ENCODE peak calls at places on chromosomes 11 and 22, in seven cellular contexts. R, T, G, B, J, W and L are unnamed samples.
A peak's percentile ranks its signal among the peaks of the same experiment; 100 is the strongest.

GRCh38 chr22:20071524-20071972 is 8.5 kb upstream of the DGCR8 start:
- DNase-seq in R (no peak), T (no peak), G (no peak), B (no peak), J (peak; percentile 93), W (no peak), L (no peak)

GRCh38 chr11:76653674-76654309 is 16.8 kb downstream of the LRRC32 start:
- DNase-seq in R (no peak), T (no peak), G (no peak), B (no peak), J (no peak), W (no peak), L (no peak)

GRCh38 chr22:42162728-42163489 is 32.3 kb upstream of the CYP2D6 start:
- DNase-seq in R (no peak), T (no peak), G (no peak), B (no peak), J (no peak), W (no peak), L (no peak)

GRCh38 chr11:77205467-77206263 is 77.6 kb downstream of the MYO7A start:
- DNase-seq in R (no peak), T (no peak), G (no peak), B (peak; percentile 23), J (no peak), W (no peak), L (no peak)

GRCh38 chr11:44502506-44502905 is 63.0 kb upstream of the CD82 start:
- DNase-seq in R (no peak), T (no peak), G (no peak), B (no peak), J (no peak), W (no peak), L (no peak)

GRCh38 chr11:120205596-120206161 is 5.2 kb upstream of the OAF start:
- DNase-seq in R (no peak), T (no peak), G (no peak), B (no peak), J (no peak), W (no peak), L (no peak)

GRCh38 chr22:24289138-24289537 is 18.5 kb downstream of the SPECC1L start:
- DNase-seq in R (no peak), T (no peak), G (no peak), B (no peak), J (no peak), W (no peak), L (no peak)

GRCh38 chr11:35919244-35919643 is 24.6 kb upstream of the LDLRAD3 start:
- DNase-seq in R (no peak), T (no peak), G (no peak), B (no peak), J (no peak), W (no peak), L (no peak)

GRCh38 chr22:39178206-39179111 is 26.0 kb upstream of the CBX7 start:
- DNase-seq in R (no peak), T (no peak), G (no peak), B (no peak), J (no peak), W (no peak), L (no peak)

GRCh38 chr11:18721576-18722292 is 4.3 kb downstream of the IGSF22 start:
- DNase-seq in R (peak; percentile 85), T (peak; percentile 45), G (no peak), B (peak; percentile 74), J (peak; percentile 61), W (no peak), L (peak; percentile 65)

GRCh38 chr22:27576815-27577564 is 224.6 kb downstream of the MN1 start:
- DNase-seq in R (no peak), T (no peak), G (no peak), B (no peak), J (no peak), W (no peak), L (no peak)

GRCh38 chr22:33871935-33872334 is 48.3 kb downstream of the LARGE1 start:
- DNase-seq in R (no peak), T (no peak), G (no peak), B (no peak), J (no peak), W (no peak), L (no peak)

GRCh38 chr22:19568337-19569311 is 44.4 kb upstream of the CLDN5 start:
- DNase-seq in R (no peak), T (no peak), G (no peak), B (no peak), J (no peak), W (no peak), L (peak; percentile 20)

GRCh38 chr22:35678836-35679235 is 30.6 kb downstream of the APOL6 start:
- DNase-seq in R (no peak), T (no peak), G (no peak), B (no peak), J (no peak), W (no peak), L (no peak)

GRCh38 chr11:86876716-86877234 is 76.4 kb downstream of the PRSS23 start:
- DNase-seq in R (no peak), T (no peak), G (no peak), B (no peak), J (no peak), W (no peak), L (peak; percentile 45)

GRCh38 chr11:43892851-43893250 is 12.2 kb downstream of the ALKBH3 start:
- DNase-seq in R (no peak), T (no peak), G (no peak), B (peak; percentile 60), J (no peak), W (no peak), L (no peak)

GRCh38 chr11:134452026-134452848 is 40.2 kb upstream of the B3GAT1 start:
- DNase-seq in R (no peak), T (no peak), G (no peak), B (no peak), J (no peak), W (no peak), L (no peak)

GRCh38 chr11:70415176-70415575 is 16.8 kb downstream of the CTTN start:
- DNase-seq in R (no peak), T (no peak), G (no peak), B (no peak), J (no peak), W (no peak), L (no peak)

GRCh38 chr22:32082331-32082730 is 39.3 kb downstream of the SLC5A1 start:
- DNase-seq in R (no peak), T (no peak), G (no peak), B (no peak), J (no peak), W (no peak), L (no peak)

GRCh38 chr11:102929966-102930365 is 25.6 kb downstream of the MMP13 start:
- DNase-seq in R (no peak), T (no peak), G (no peak), B (no peak), J (no peak), W (no peak), L (no peak)

GRCh38 chr11:64007160-64007628 is 21.0 kb downstream of the OTUB1 start:
- DNase-seq in R (peak; percentile 73), T (no peak), G (no peak), B (peak; percentile 80), J (peak; percentile 49), W (no peak), L (no peak)
- TF ChIP-seq JUND in R (no peak), T (no peak), G (no peak), B (no peak), J (no peak), W (no peak), L (no peak)

DNA sequence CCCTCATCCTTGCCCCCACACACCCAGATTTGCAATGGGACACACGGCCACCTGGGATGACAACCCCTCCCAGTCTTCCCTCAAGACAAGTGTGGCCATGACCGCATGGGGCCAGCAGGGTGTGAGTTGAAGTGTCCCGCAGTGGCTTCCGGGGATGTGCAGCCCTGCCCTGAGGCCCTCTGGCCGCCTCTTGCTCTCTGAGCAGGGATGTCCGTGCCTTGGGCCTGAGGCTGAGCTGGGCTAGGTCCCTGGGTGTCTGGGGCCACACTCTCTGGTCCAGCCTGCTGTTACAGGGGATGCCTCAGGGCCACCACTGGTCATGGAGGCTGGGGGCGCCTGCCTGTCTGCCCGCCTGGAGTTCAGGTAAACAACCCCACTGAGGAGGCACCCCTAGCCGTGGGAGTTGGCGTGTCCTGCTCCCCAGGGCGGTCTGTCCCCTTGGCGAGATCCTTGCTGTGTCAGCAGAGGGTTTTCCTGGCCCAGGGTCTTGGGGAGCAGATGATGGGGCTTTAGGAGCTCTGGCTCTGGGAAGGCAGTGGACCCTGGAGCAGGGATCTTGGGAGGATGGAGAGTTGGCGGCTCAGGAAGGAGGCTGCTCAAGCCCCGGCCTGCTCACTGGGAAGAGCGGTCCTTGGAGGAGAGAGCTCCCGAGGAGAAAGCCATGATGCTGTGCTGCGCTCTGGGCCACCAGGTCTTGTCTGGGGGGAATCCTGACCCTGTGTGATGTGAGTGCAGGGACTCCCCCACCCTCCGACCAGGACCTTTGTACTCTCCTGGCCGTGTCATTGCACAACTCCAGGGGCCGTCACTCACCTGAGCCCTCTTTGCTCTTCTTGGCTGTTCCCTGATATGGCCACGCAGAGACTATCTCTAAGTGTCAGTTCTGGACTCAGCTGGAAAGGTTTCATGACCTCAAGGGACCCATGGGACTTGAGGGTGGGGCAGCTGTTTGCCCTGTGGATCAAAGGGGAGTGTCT is 67.9 kb downstream of the KCNQ1 start:
- DNase-seq in R (peak; percentile 37), T (no peak), G (no peak), B (peak; percentile 17), J (no peak), W (no peak), L (no peak)
- TF ChIP-seq JUND in R (no peak), T (no peak), G (no peak), B (no peak), J (no peak), W (no peak), L (no peak)

DNA sequence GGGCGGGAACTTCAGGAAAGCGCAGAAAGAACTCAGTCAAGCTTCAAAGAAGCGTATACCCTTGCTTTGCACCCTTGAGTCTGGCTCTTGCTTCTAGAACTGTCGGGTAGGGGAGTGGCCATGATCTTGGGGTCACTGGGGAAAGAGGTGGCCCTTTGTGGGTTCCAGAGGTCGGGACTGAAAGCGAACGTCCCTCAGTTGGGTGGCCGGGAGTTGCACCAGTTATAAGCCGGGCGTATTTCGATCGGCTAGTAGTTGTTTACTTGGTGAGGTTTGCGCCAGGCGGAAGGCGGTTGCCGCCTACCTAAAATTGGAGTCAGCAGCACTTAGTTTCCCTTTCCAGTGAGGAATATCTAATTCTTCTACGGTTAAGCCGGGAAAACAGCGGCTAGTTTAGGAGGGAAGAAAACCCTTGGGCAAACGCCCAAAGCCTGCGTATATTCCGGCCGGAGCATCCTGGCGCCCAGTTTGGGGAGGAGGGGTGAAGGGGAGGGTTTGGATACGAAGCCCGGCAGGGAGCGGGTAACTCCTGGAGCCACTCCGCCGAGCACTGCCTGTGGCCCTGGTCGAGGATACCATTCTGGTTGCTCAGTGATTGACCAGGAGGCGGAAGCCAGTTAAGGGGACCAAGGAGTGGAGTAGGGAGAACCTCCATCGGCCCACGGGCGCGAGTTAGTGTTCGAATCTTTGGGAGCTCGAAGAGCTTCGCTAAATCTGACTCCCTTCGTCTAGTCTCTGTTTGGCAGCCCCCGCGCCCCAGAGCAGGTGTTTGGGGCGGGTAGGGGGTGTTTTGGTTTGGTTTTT is 810 bp upstream of the WT1 start:
- DNase-seq in R (peak; percentile 67), T (no peak), G (no peak), B (peak; percentile 23), J (no peak), W (no peak), L (peak; percentile 45)
- TF ChIP-seq JUND in R (no peak), T (no peak), G (no peak), B (no peak), J (no peak), W (no peak), L (no peak)

DNA sequence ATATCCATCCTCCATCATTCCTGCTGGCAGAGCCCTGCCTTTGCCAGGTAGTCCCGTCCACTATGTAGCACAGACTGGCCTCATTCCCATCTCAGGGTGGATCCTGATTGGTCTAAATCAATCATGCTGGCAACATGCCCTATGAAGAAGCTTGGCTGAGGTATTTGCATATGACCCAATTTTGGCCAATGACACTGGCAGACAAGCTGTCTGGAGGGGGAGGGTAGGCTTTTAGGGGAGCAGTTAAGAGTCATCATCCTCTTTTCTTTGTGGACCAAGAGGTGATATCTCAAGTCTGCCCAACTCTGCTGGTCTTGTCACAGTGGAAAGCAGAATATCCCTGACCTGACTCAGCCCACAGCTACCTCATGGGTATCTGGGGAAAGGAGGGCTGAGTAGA is 5.1 kb downstream of the CCDC89 start:
- DNase-seq in R (no peak), T (no peak), G (no peak), B (peak; percentile 48), J (no peak), W (no peak), L (no peak)
- TF ChIP-seq JUND in R (no peak), T (no peak), G (no peak), B (no peak), J (no peak), W (no peak), L (no peak)